ENCODE peak calls at places on chromosomes 3 and 15, in eight cellular contexts. One of them, this sample, is unnamed.

GRCh38 chr3:11240496-11240895 is 31.7 kb upstream of the ATG7 start:
- DNase-seq in HFFc6: no peak
- DNase-seq in fibroblast of mammary gland: no peak
- DNase-seq in LoVo: no peak
- DNase-seq in epithelial cell of proximal tubule: no peak
- DNase-seq in C1 segment of cervical spinal cord: no peak
- DNase-seq in fibroblast of lung: peak
- DNase-seq in anterior cingulate cortex: no peak
- DNase-seq in this sample: no peak

GRCh38 chr3:126129408-126129891 is 45.5 kb upstream of the SLC41A3 start:
- DNase-seq in HFFc6: peak
- DNase-seq in fibroblast of mammary gland: peak
- DNase-seq in LoVo: no peak
- DNase-seq in epithelial cell of proximal tubule: peak
- DNase-seq in C1 segment of cervical spinal cord: no peak
- DNase-seq in fibroblast of lung: no peak
- DNase-seq in anterior cingulate cortex: no peak
- DNase-seq in this sample: no peak

GRCh38 chr3:139104062-139104461 is 59.4 kb upstream of the PRR23C start:
- DNase-seq in HFFc6: no peak
- DNase-seq in fibroblast of mammary gland: no peak
- DNase-seq in LoVo: no peak
- DNase-seq in epithelial cell of proximal tubule: no peak
- DNase-seq in C1 segment of cervical spinal cord: no peak
- DNase-seq in fibroblast of lung: no peak
- DNase-seq in anterior cingulate cortex: no peak
- DNase-seq in this sample: no peak

GRCh38 chr3:193665370-193665989 is 72.5 kb downstream of the OPA1 start:
- DNase-seq in HFFc6: peak
- DNase-seq in fibroblast of mammary gland: peak
- DNase-seq in LoVo: peak
- DNase-seq in epithelial cell of proximal tubule: no peak
- DNase-seq in C1 segment of cervical spinal cord: no peak
- DNase-seq in fibroblast of lung: peak
- DNase-seq in anterior cingulate cortex: no peak
- DNase-seq in this sample: peak

GRCh38 chr3:157405457-157405856 is 31.2 kb upstream of the PTX3 start:
- DNase-seq in HFFc6: peak
- DNase-seq in fibroblast of mammary gland: peak
- DNase-seq in LoVo: no peak
- DNase-seq in epithelial cell of proximal tubule: no peak
- DNase-seq in C1 segment of cervical spinal cord: no peak
- DNase-seq in fibroblast of lung: peak
- DNase-seq in anterior cingulate cortex: no peak
- DNase-seq in this sample: peak

GRCh38 chr15:70057931-70058641 is 39.6 kb downstream of the TLE3 start:
- DNase-seq in HFFc6: no peak
- DNase-seq in fibroblast of mammary gland: no peak
- DNase-seq in LoVo: no peak
- DNase-seq in epithelial cell of proximal tubule: no peak
- DNase-seq in C1 segment of cervical spinal cord: no peak
- DNase-seq in fibroblast of lung: no peak
- DNase-seq in anterior cingulate cortex: no peak
- DNase-seq in this sample: no peak

GRCh38 chr3:183357564-183358079 is 70.8 kb downstream of the MCF2L2 start:
- DNase-seq in HFFc6: no peak
- DNase-seq in fibroblast of mammary gland: no peak
- DNase-seq in LoVo: no peak
- DNase-seq in epithelial cell of proximal tubule: no peak
- DNase-seq in C1 segment of cervical spinal cord: no peak
- DNase-seq in fibroblast of lung: no peak
- DNase-seq in anterior cingulate cortex: no peak
- DNase-seq in this sample: no peak

GRCh38 chr3:134938024-134938525 is 143.0 kb downstream of the EPHB1 start:
- DNase-seq in HFFc6: no peak
- DNase-seq in fibroblast of mammary gland: no peak
- DNase-seq in LoVo: no peak
- DNase-seq in epithelial cell of proximal tubule: no peak
- DNase-seq in C1 segment of cervical spinal cord: no peak
- DNase-seq in fibroblast of lung: no peak
- DNase-seq in anterior cingulate cortex: no peak
- DNase-seq in this sample: no peak

This sample was measured in fibroblast of gingiva.